ENCODE peak calls at places on chromosomes 6 and 20, in seven cellular contexts. W, F, D, K, E, L and U are unnamed samples.

GRCh38 chr6:85726206-85726605 is 83.5 kb upstream of the SYNCRIP start:
- DNase-seq in E (peak), L (no peak), D (no peak), W (peak), K (no peak), F (no peak), U (no peak)

GRCh38 chr20:48787861-48788375 is 39.9 kb downstream of the PREX1 start:
- DNase-seq in W (no peak), D (peak), L (peak), E (peak), K (no peak), F (no peak), U (no peak)

GRCh38 chr6:158376650-158377081 is 64.4 kb downstream of the TULP4 start:
- DNase-seq in K (no peak), W (no peak), F (no peak), D (peak), L (no peak), E (no peak), U (no peak)

GRCh38 chr20:38968090-38968489 is 5.9 kb downstream of the DHX35 start:
- DNase-seq in D (no peak), F (no peak), K (no peak), W (no peak), E (no peak), L (no peak), U (no peak)

GRCh38 chr6:31113861-31114539 is 600 bp upstream of the PSORS1C1 start:
- DNase-seq in D (peak), L (no peak), W (no peak), F (no peak), E (no peak), K (no peak), U (no peak)

GRCh38 chr20:61771805-61772350 is 293.8 kb downstream of the TAF4 start:
- DNase-seq in F (no peak), D (no peak), L (no peak), K (no peak), W (no peak), E (no peak), U (no peak)

GRCh38 chr20:59255256-59255655 is 45.2 kb upstream of the EDN3 start:
- DNase-seq in D (no peak), F (no peak), E (no peak), L (no peak), W (no peak), K (no peak), U (no peak)

GRCh38 chr6:5486214-5486613 is 224.9 kb downstream of the FARS2 start:
- DNase-seq in F (no peak), D (no peak), K (no peak), L (no peak), E (no peak), W (no peak), U (no peak)

GRCh38 chr6:120173250-120173649 is 823.7 kb upstream of the MAN1A1 start:
- DNase-seq in W (no peak), L (no peak), F (no peak), D (no peak), K (no peak), E (peak), U (no peak)

GRCh38 chr6:77463308-77463880 is at the start of gene HTR1B:
- DNase-seq in E (peak), W (peak), K (no peak), F (no peak), L (no peak), D (peak), U (no peak)

GRCh38 chr6:30491963-30492616 is 2.8 kb downstream of the HLA-E start:
- DNase-seq in K (no peak), F (no peak), L (no peak), D (no peak), W (no peak), E (no peak), U (no peak)

GRCh38 chr6:8191629-8192028 is 89.3 kb upstream of the EEF1E1 start:
- DNase-seq in L (no peak), E (no peak), F (no peak), W (no peak), K (no peak), D (no peak), U (no peak)

GRCh38 chr20:39974966-39975501 is 714.0 kb downstream of the MAFB start:
- DNase-seq in D (no peak), F (no peak), E (no peak), W (no peak), L (no peak), K (no peak), U (no peak)

GRCh38 chr6:35021014-35021413 is 120.1 kb downstream of the TCP11 start:
- DNase-seq in E (no peak), W (no peak), K (no peak), L (no peak), D (no peak), F (no peak), U (no peak)

GRCh38 chr6:56475736-56476457 is 166.8 kb downstream of the DST start:
- DNase-seq in F (no peak), E (peak), L (no peak), D (peak), K (no peak), W (no peak), U (no peak)

GRCh38 chr20:61803903-61804804 is 261.5 kb downstream of the TAF4 start:
- DNase-seq in D (peak), K (no peak), E (no peak), L (no peak), W (peak), F (no peak), U (no peak)

GRCh38 chr20:34074101-34074760 is 37.8 kb downstream of the EIF2S2 start:
- DNase-seq in F (no peak), E (peak), K (no peak), L (no peak), W (no peak), D (peak), U (no peak)

GRCh38 chr6:107068691-107069630 is 41.0 kb downstream of the MTRES1 start:
- DNase-seq in L (no peak), D (no peak), E (no peak), W (no peak), F (no peak), K (no peak), U (no peak)

GRCh38 chr20:11001767-11002540 is 328.2 kb upstream of the JAG1 start:
- DNase-seq in W (no peak), L (no peak), K (no peak), F (no peak), D (peak), E (peak), U (no peak)

GRCh38 chr6:6006428-6007310 is at the start of gene NRN1:
- DNase-seq in E (peak), F (no peak), W (peak), K (no peak), D (no peak), L (no peak), U (no peak)

GRCh38 chr6:105819774-105820173 is 266.4 kb upstream of the PRDM1 start:
- DNase-seq in W (no peak), K (no peak), D (no peak), F (no peak), L (no peak), E (no peak), U (no peak)

GRCh38 chr6:165652766-165653165 is 10.3 kb downstream of the PDE10A start:
- DNase-seq in E (no peak), K (no peak), D (no peak), L (no peak), F (no peak), W (no peak), U (no peak)

GRCh38 chr6:12354499-12354898 is 64.3 kb downstream of the EDN1 start:
- DNase-seq in E (peak), F (no peak), D (peak), W (peak), K (no peak), L (peak), U (no peak)

GRCh38 chr6:40125680-40126079 is 191.4 kb upstream of the MOCS1 start:
- DNase-seq in W (no peak), E (no peak), F (no peak), L (no peak), K (no peak), D (no peak), U (no peak)

GRCh38 chr20:52083627-52084232 is 107.8 kb downstream of the ZFP64 start:
- DNase-seq in F (no peak), E (peak), D (peak), L (peak), W (peak), K (peak), U (peak)

GRCh38 chr6:147691436-147691835 is 182.9 kb downstream of the SAMD5 start:
- DNase-seq in L (no peak), D (peak), K (no peak), E (no peak), F (no peak), W (no peak), U (no peak)

GRCh38 chr6:110662468-110663211 is 152.6 kb downstream of the CDK19 start:
- DNase-seq in D (peak), F (no peak), W (no peak), L (no peak), K (no peak), E (peak), U (no peak)

GRCh38 chr6:143746202-143747119 is 68.7 kb downstream of the PHACTR2 start:
- DNase-seq in L (no peak), D (no peak), E (no peak), K (no peak), F (no peak), W (no peak), U (no peak)

GRCh38 chr6:158649289-158650143 is at the start of gene SYTL3:
- DNase-seq in K (peak), E (peak), W (no peak), L (peak), F (peak), D (peak), U (no peak)

GRCh38 chr6:43687079-43687436 is 533 bp downstream of the MRPS18A start:
- DNase-seq in D (no peak), K (no peak), F (no peak), E (no peak), W (no peak), L (no peak), U (no peak)

GRCh38 chr6:25556516-25556915 is 95.5 kb upstream of the SCGN start:
- DNase-seq in E (peak), D (peak), K (peak), F (peak), L (peak), W (peak), U (peak)

GRCh38 chr6:158566207-158566818 is 6.4 kb downstream of the TMEM181 start:
- DNase-seq in E (no peak), K (no peak), W (no peak), F (no peak), L (no peak), D (no peak), U (no peak)

GRCh38 chr6:145349950-145350510 is 385.3 kb downstream of the EPM2A start:
- DNase-seq in K (no peak), E (no peak), W (no peak), L (no peak), D (no peak), F (no peak), U (no peak)

GRCh38 chr6:146856296-146856695 is 257.5 kb downstream of the ADGB start:
- DNase-seq in W (no peak), K (peak), L (no peak), D (no peak), E (no peak), F (no peak), U (no peak)

GRCh38 chr20:1296117-1296610 is 30.1 kb downstream of the SNPH start:
- DNase-seq in L (no peak), E (no peak), K (no peak), W (no peak), D (no peak), F (no peak), U (no peak)

GRCh38 chr6:38137609-38138008 is 318.1 kb downstream of the ZFAND3 start:
- DNase-seq in D (no peak), F (no peak), L (no peak), K (no peak), W (peak), E (no peak), U (no peak)